ENCODE peak calls at places on chromosomes 2 and 18, in four cellular contexts. K, M, J and F are unnamed samples.

GRCh38 chr2:102120261-102121259 is 22.0 kb upstream of the IL1R1 start:
- DNase-seq in K (no peak), M (no peak), J (no peak), F (no peak)

GRCh38 chr2:206783718-206784117 is 18.3 kb downstream of the FASTKD2 start:
- DNase-seq in K (peak), M (no peak), J (no peak), F (peak)

GRCh38 chr18:67672719-67673118 is 156.2 kb upstream of the DSEL start:
- DNase-seq in K (no peak), M (no peak), J (no peak), F (no peak)

GRCh38 chr2:126905991-126906390 is 7.3 kb downstream of the TEX51 start:
- DNase-seq in K (no peak), M (no peak), J (no peak), F (no peak)

GRCh38 chr2:101759162-101759561 is 61.7 kb downstream of the MAP4K4 start:
- DNase-seq in K (no peak), M (peak), J (no peak), F (peak)

GRCh38 chr2:7999683-8000476 is 682.0 kb upstream of the ID2 start:
- DNase-seq in K (no peak), M (no peak), J (no peak), F (no peak)

GRCh38 chr2:44741507-44741906 is 200.0 kb upstream of the SIX3 start:
- DNase-seq in K (no peak), M (no peak), J (no peak), F (peak)

GRCh38 chr2:218893349-218894167 is 12.9 kb downstream of the WNT10A start:
- DNase-seq in K (no peak), M (no peak), J (no peak), F (no peak)

GRCh38 chr2:231627384-231628156 is 34.9 kb downstream of the TEX44 start:
- DNase-seq in K (no peak), M (no peak), J (no peak), F (no peak)

GRCh38 chr18:9531791-9532410 is 56.6 kb downstream of the RALBP1 start:
- DNase-seq in K (no peak), M (no peak), J (no peak), F (no peak)

GRCh38 chr2:140023291-140023690 is 1243.1 kb upstream of the NXPH2 start:
- DNase-seq in K (no peak), M (no peak), J (no peak), F (peak)

GRCh38 chr2:127579231-127579630 is 43.7 kb downstream of the MYO7B start:
- DNase-seq in K (no peak), M (no peak), J (no peak), F (no peak)

GRCh38 chr2:209577376-209578357 is 153.8 kb downstream of the MAP2 start:
- DNase-seq in K (no peak), M (no peak), J (no peak), F (no peak)

GRCh38 chr2:203022751-203023150 is 8.1 kb downstream of the NBEAL1 start:
- DNase-seq in K (no peak), M (no peak), J (no peak), F (no peak)

GRCh38 chr2:100902833-100903405 is 83.0 kb downstream of the NPAS2 start:
- DNase-seq in K (no peak), M (peak), J (no peak), F (peak)

GRCh38 chr2:105553538-105554196 is 154.8 kb upstream of the FHL2 start:
- DNase-seq in K (no peak), M (peak), J (no peak), F (peak)

GRCh38 chr2:25246558-25247290 is 78.3 kb upstream of the POMC start:
- DNase-seq in K (no peak), M (no peak), J (no peak), F (no peak)

GRCh38 chr2:191245046-191245868 is at the start of gene MYO1B:
- DNase-seq in K (peak), M (peak), J (peak), F (peak)

GRCh38 chr2:9135804-9136558 is 70.6 kb upstream of the ASAP2 start:
- DNase-seq in K (no peak), M (no peak), J (no peak), F (no peak)